ENCODE peak calls at places on chromosomes 6 and 20, in eight cellular contexts. Z, Y, W, A, T, M, G and I are unnamed samples.
A peak's percentile ranks its signal among the peaks of the same experiment; 100 is the strongest.

GRCh38 chr20:16491277-16491912 is 81.9 kb downstream of the KIF16B start:
- DNase-seq in G (no peak), T (no peak), Z (no peak), M (no peak), W (no peak), Y (no peak), A (no peak), I (no peak)

GRCh38 chr6:165587206-165587605 is 75.8 kb downstream of the PDE10A start:
- DNase-seq in W (no peak), Z (no peak), G (no peak), M (no peak), T (no peak), Y (no peak), A (no peak), I (no peak)

GRCh38 chr6:160975111-160975510 is 16.5 kb upstream of the MAP3K4 start:
- DNase-seq in W (no peak), Z (no peak), T (no peak), A (no peak), G (no peak), M (no peak), Y (no peak), I (no peak)

GRCh38 chr6:68575765-68576439 is 59.2 kb upstream of the ADGRB3 start:
- DNase-seq in W (peak; percentile 27), A (peak; percentile 60), Y (no peak), M (no peak), T (no peak), G (no peak), Z (peak; percentile 18), I (peak; percentile 10)

GRCh38 chr20:38001173-38001875 is 31.9 kb downstream of the TTI1 start:
- DNase-seq in Y (no peak), T (no peak), M (no peak), A (no peak), G (no peak), W (no peak), Z (no peak), I (peak; percentile 37)

GRCh38 chr6:96899019-96899418 is 1.3 kb upstream of the NDUFAF4 start:
- DNase-seq in Z (no peak), M (no peak), A (no peak), T (no peak), G (no peak), Y (no peak), W (no peak), I (peak; percentile 56)

GRCh38 chr20:62921119-62921687 is 5.1 kb downstream of the DIDO1 start:
- DNase-seq in T (no peak), Y (peak; percentile 15), Z (no peak), W (no peak), G (peak; percentile 90), M (peak; percentile 58), A (no peak), I (peak; percentile 58)

GRCh38 chr20:46735436-46735835 is 26.0 kb downstream of the SLC2A10 start:
- DNase-seq in T (no peak), Y (no peak), Z (no peak), A (no peak), W (no peak), M (no peak), G (no peak), I (no peak)